ENCODE peak calls at places on chromosome 6, in eight cellular contexts. One of them, this sample, is unnamed.

GRCh38 chr6:92777146-92777740 is 642.1 kb downstream of the EPHA7 start:
- DNase-seq in CD8-positive, alpha-beta memory T cell: no peak
- DNase-seq in GM12892: no peak
- DNase-seq in Right ventricle myocardium superior: no peak
- DNase-seq in bronchial epithelial cell: peak; percentile 71
- DNase-seq in astrocyte of the spinal cord: peak; percentile 53
- DNase-seq in EH: no peak
- DNase-seq in NCI-H446: peak; percentile 48
- DNase-seq in this sample: peak; percentile 36

GRCh38 chr6:16712250-16712930 is 48.9 kb downstream of the ATXN1 start:
- DNase-seq in bronchial epithelial cell: no peak
- DNase-seq in astrocyte of the spinal cord: no peak
- DNase-seq in CD8-positive, alpha-beta memory T cell: peak; percentile 57
- DNase-seq in Right ventricle myocardium superior: no peak
- DNase-seq in NCI-H446: no peak
- DNase-seq in GM12892: no peak
- DNase-seq in EH: no peak
- DNase-seq in this sample: peak; percentile 46

GRCh38 chr6:140073456-140073855 is 699.0 kb upstream of the CITED2 start:
- DNase-seq in bronchial epithelial cell: peak; percentile 57
- DNase-seq in Right ventricle myocardium superior: no peak
- DNase-seq in NCI-H446: no peak
- DNase-seq in EH: peak; percentile 58
- DNase-seq in CD8-positive, alpha-beta memory T cell: no peak
- DNase-seq in astrocyte of the spinal cord: no peak
- DNase-seq in GM12892: no peak
- DNase-seq in this sample: no peak

GRCh38 chr6:44023586-44024454 is 103.4 kb downstream of the MRPL14 start:
- DNase-seq in NCI-H446: no peak
- DNase-seq in astrocyte of the spinal cord: no peak
- DNase-seq in GM12892: no peak
- DNase-seq in Right ventricle myocardium superior: no peak
- DNase-seq in EH: no peak
- DNase-seq in bronchial epithelial cell: no peak
- DNase-seq in CD8-positive, alpha-beta memory T cell: no peak
- DNase-seq in this sample: no peak

GRCh38 chr6:25320459-25320858 is 41.3 kb downstream of the CARMIL1 start:
- DNase-seq in EH: peak; percentile 45
- DNase-seq in CD8-positive, alpha-beta memory T cell: no peak
- DNase-seq in astrocyte of the spinal cord: peak; percentile 8
- DNase-seq in GM12892: no peak
- DNase-seq in bronchial epithelial cell: no peak
- DNase-seq in NCI-H446: no peak
- DNase-seq in Right ventricle myocardium superior: no peak
- DNase-seq in this sample: no peak

GRCh38 chr6:165579151-165579550 is 83.9 kb downstream of the PDE10A start:
- DNase-seq in NCI-H446: no peak
- DNase-seq in CD8-positive, alpha-beta memory T cell: no peak
- DNase-seq in GM12892: no peak
- DNase-seq in astrocyte of the spinal cord: no peak
- DNase-seq in Right ventricle myocardium superior: no peak
- DNase-seq in bronchial epithelial cell: no peak
- DNase-seq in EH: no peak
- DNase-seq in this sample: no peak

GRCh38 chr6:143400258-143401059 is 50.0 kb downstream of the ADAT2 start:
- DNase-seq in EH: no peak
- DNase-seq in NCI-H446: peak; percentile 49
- DNase-seq in bronchial epithelial cell: peak; percentile 72
- DNase-seq in CD8-positive, alpha-beta memory T cell: no peak
- DNase-seq in astrocyte of the spinal cord: no peak
- DNase-seq in Right ventricle myocardium superior: no peak
- DNase-seq in GM12892: no peak
- DNase-seq in this sample: peak; percentile 13

GRCh38 chr6:158042245-158042798 is 60.7 kb downstream of the SYNJ2 start:
- DNase-seq in Right ventricle myocardium superior: peak; percentile 78
- DNase-seq in CD8-positive, alpha-beta memory T cell: peak; percentile 8
- DNase-seq in astrocyte of the spinal cord: peak; percentile 88
- DNase-seq in GM12892: no peak
- DNase-seq in NCI-H446: no peak
- DNase-seq in bronchial epithelial cell: peak; percentile 82
- DNase-seq in EH: peak; percentile 92
- DNase-seq in this sample: peak; percentile 93

GRCh38 chr6:136591617-136592016 is 41.4 kb upstream of the MAP7 start:
- DNase-seq in NCI-H446: no peak
- DNase-seq in Right ventricle myocardium superior: no peak
- DNase-seq in GM12892: no peak
- DNase-seq in EH: no peak
- DNase-seq in astrocyte of the spinal cord: no peak
- DNase-seq in bronchial epithelial cell: no peak
- DNase-seq in CD8-positive, alpha-beta memory T cell: no peak
- DNase-seq in this sample: no peak

GRCh38 chr6:28124350-28124970 is at the start of gene ZSCAN16:
- DNase-seq in bronchial epithelial cell: peak; percentile 73
- DNase-seq in EH: peak; percentile 82
- DNase-seq in GM12892: peak; percentile 49
- DNase-seq in CD8-positive, alpha-beta memory T cell: peak; percentile 83
- DNase-seq in Right ventricle myocardium superior: peak; percentile 91
- DNase-seq in NCI-H446: peak; percentile 84
- DNase-seq in astrocyte of the spinal cord: peak; percentile 88
- DNase-seq in this sample: peak; percentile 89

GRCh38 chr6:21914121-21914973 is 320.8 kb downstream of the SOX4 start:
- DNase-seq in NCI-H446: peak; percentile 9
- DNase-seq in GM12892: no peak
- DNase-seq in Right ventricle myocardium superior: peak; percentile 78
- DNase-seq in EH: peak; percentile 18
- DNase-seq in CD8-positive, alpha-beta memory T cell: no peak
- DNase-seq in bronchial epithelial cell: peak; percentile 76
- DNase-seq in astrocyte of the spinal cord: no peak
- DNase-seq in this sample: peak; percentile 92

GRCh38 chr6:44073612-44074382 is 53.5 kb downstream of the MRPL14 start:
- DNase-seq in EH: peak; percentile 45
- DNase-seq in GM12892: no peak
- DNase-seq in CD8-positive, alpha-beta memory T cell: no peak
- DNase-seq in Right ventricle myocardium superior: no peak
- DNase-seq in astrocyte of the spinal cord: no peak
- DNase-seq in NCI-H446: no peak
- DNase-seq in bronchial epithelial cell: no peak
- DNase-seq in this sample: peak; percentile 31

GRCh38 chr6:83417880-83418663 is 12.8 kb downstream of the ME1 start:
- DNase-seq in EH: peak; percentile 58
- DNase-seq in NCI-H446: peak; percentile 32
- DNase-seq in Right ventricle myocardium superior: no peak
- DNase-seq in bronchial epithelial cell: peak; percentile 65
- DNase-seq in CD8-positive, alpha-beta memory T cell: no peak
- DNase-seq in GM12892: no peak
- DNase-seq in astrocyte of the spinal cord: peak; percentile 77
- DNase-seq in this sample: peak; percentile 72

GRCh38 chr6:130282234-130282995 is 59.7 kb upstream of the SAMD3 start:
- DNase-seq in astrocyte of the spinal cord: peak; percentile 47
- DNase-seq in EH: peak; percentile 18
- DNase-seq in Right ventricle myocardium superior: no peak
- DNase-seq in bronchial epithelial cell: peak; percentile 49
- DNase-seq in CD8-positive, alpha-beta memory T cell: peak; percentile 60
- DNase-seq in GM12892: no peak
- DNase-seq in NCI-H446: no peak
- DNase-seq in this sample: peak; percentile 28

GRCh38 chr6:143581835-143582480 is 70.4 kb upstream of the FUCA2 start:
- DNase-seq in Right ventricle myocardium superior: no peak
- DNase-seq in NCI-H446: no peak
- DNase-seq in astrocyte of the spinal cord: peak; percentile 47
- DNase-seq in bronchial epithelial cell: peak; percentile 71
- DNase-seq in CD8-positive, alpha-beta memory T cell: no peak
- DNase-seq in EH: peak; percentile 51
- DNase-seq in GM12892: no peak
- DNase-seq in this sample: no peak

This sample was measured in dermis blood vessel endothelial cell.